ENCODE peak calls at places on chromosome 5, in ten cellular contexts. One of them, this sample, is unnamed.

GRCh38 chr5:119291056-119291455 is 64.8 kb upstream of the TNFAIP8 start:
- DNase-seq in heart right ventricle: no peak
- DNase-seq in heart left ventricle: no peak
- DNase-seq in lung: no peak
- DNase-seq in tibial nerve: no peak
- DNase-seq in right atrium auricular region: no peak
- DNase-seq in osteoblast: no peak
- DNase-seq in stomach: no peak
- DNase-seq in right lobe of liver: no peak
- DNase-seq in GM12878: no peak
- DNase-seq in this sample: no peak

GRCh38 chr5:129223178-129223577 is 128.6 kb downstream of the ISOC1 start:
- DNase-seq in heart right ventricle: no peak
- DNase-seq in heart left ventricle: no peak
- DNase-seq in lung: no peak
- DNase-seq in tibial nerve: no peak
- DNase-seq in right atrium auricular region: no peak
- DNase-seq in osteoblast: no peak
- DNase-seq in stomach: no peak
- DNase-seq in right lobe of liver: no peak
- DNase-seq in GM12878: no peak
- DNase-seq in this sample: no peak

GRCh38 chr5:40410939-40411635 is 268.6 kb upstream of the PTGER4 start:
- DNase-seq in heart right ventricle: no peak
- DNase-seq in heart left ventricle: no peak
- DNase-seq in lung: no peak
- DNase-seq in tibial nerve: no peak
- DNase-seq in right atrium auricular region: no peak
- DNase-seq in osteoblast: no peak
- DNase-seq in stomach: no peak
- DNase-seq in right lobe of liver: no peak
- DNase-seq in GM12878: no peak
- DNase-seq in this sample: no peak

GRCh38 chr5:154783774-154784460 is 28.7 kb downstream of the LARP1 start:
- DNase-seq in heart right ventricle: no peak
- DNase-seq in heart left ventricle: no peak
- DNase-seq in lung: no peak
- DNase-seq in tibial nerve: no peak
- DNase-seq in right atrium auricular region: peak; percentile 75
- DNase-seq in osteoblast: peak; percentile 90
- DNase-seq in stomach: no peak
- DNase-seq in right lobe of liver: no peak
- DNase-seq in GM12878: peak; percentile 43
- DNase-seq in this sample: peak; percentile 36

GRCh38 chr5:131109540-131110255 is 55.4 kb downstream of the HINT1 start:
- DNase-seq in heart right ventricle: no peak
- DNase-seq in heart left ventricle: no peak
- DNase-seq in lung: no peak
- DNase-seq in tibial nerve: no peak
- DNase-seq in right atrium auricular region: no peak
- DNase-seq in osteoblast: no peak
- DNase-seq in stomach: no peak
- DNase-seq in right lobe of liver: no peak
- DNase-seq in GM12878: peak; percentile 12
- DNase-seq in this sample: no peak

GRCh38 chr5:68304421-68305052 is 89.0 kb downstream of the PIK3R1 start:
- DNase-seq in heart right ventricle: no peak
- DNase-seq in heart left ventricle: no peak
- DNase-seq in lung: no peak
- DNase-seq in tibial nerve: no peak
- DNase-seq in right atrium auricular region: no peak
- DNase-seq in osteoblast: no peak
- DNase-seq in stomach: no peak
- DNase-seq in right lobe of liver: no peak
- DNase-seq in GM12878: no peak
- DNase-seq in this sample: no peak

GRCh38 chr5:96763012-96763411 is 44.7 kb downstream of the ERAP1 start:
- DNase-seq in heart right ventricle: no peak
- DNase-seq in heart left ventricle: no peak
- DNase-seq in lung: no peak
- DNase-seq in tibial nerve: no peak
- DNase-seq in right atrium auricular region: no peak
- DNase-seq in osteoblast: no peak
- DNase-seq in stomach: no peak
- DNase-seq in right lobe of liver: no peak
- DNase-seq in GM12878: no peak
- DNase-seq in this sample: no peak

GRCh38 chr5:172322028-172322965 is 38.7 kb upstream of the UBTD2 start:
- DNase-seq in heart right ventricle: no peak
- DNase-seq in heart left ventricle: no peak
- DNase-seq in lung: no peak
- DNase-seq in tibial nerve: no peak
- DNase-seq in right atrium auricular region: no peak
- DNase-seq in osteoblast: no peak
- DNase-seq in stomach: no peak
- DNase-seq in right lobe of liver: peak; percentile 5
- DNase-seq in GM12878: no peak
- DNase-seq in this sample: no peak

GRCh38 chr5:61575103-61575502 is 243.0 kb downstream of the ZSWIM6 start:
- DNase-seq in heart right ventricle: no peak
- DNase-seq in heart left ventricle: no peak
- DNase-seq in lung: no peak
- DNase-seq in tibial nerve: no peak
- DNase-seq in right atrium auricular region: no peak
- DNase-seq in osteoblast: no peak
- DNase-seq in stomach: no peak
- DNase-seq in right lobe of liver: no peak
- DNase-seq in GM12878: no peak
- DNase-seq in this sample: no peak

GRCh38 chr5:53334431-53334941 is 145.9 kb upstream of the FST start:
- DNase-seq in heart right ventricle: no peak
- DNase-seq in heart left ventricle: no peak
- DNase-seq in lung: no peak
- DNase-seq in tibial nerve: no peak
- DNase-seq in right atrium auricular region: no peak
- DNase-seq in osteoblast: no peak
- DNase-seq in stomach: no peak
- DNase-seq in right lobe of liver: no peak
- DNase-seq in GM12878: no peak
- DNase-seq in this sample: no peak

GRCh38 chr5:126594077-126594476 is 942 bp downstream of the ALDH7A1 start:
- DNase-seq in heart right ventricle: no peak
- DNase-seq in heart left ventricle: no peak
- DNase-seq in lung: no peak
- DNase-seq in tibial nerve: no peak
- DNase-seq in right atrium auricular region: no peak
- DNase-seq in osteoblast: peak; percentile 64
- DNase-seq in stomach: no peak
- DNase-seq in right lobe of liver: no peak
- DNase-seq in GM12878: no peak
- DNase-seq in this sample: no peak

GRCh38 chr5:66329078-66329477 is 185.0 kb downstream of the SREK1 start:
- DNase-seq in heart right ventricle: no peak
- DNase-seq in heart left ventricle: no peak
- DNase-seq in lung: no peak
- DNase-seq in tibial nerve: no peak
- DNase-seq in right atrium auricular region: no peak
- DNase-seq in osteoblast: no peak
- DNase-seq in stomach: no peak
- DNase-seq in right lobe of liver: no peak
- DNase-seq in GM12878: no peak
- DNase-seq in this sample: no peak

GRCh38 chr5:158435161-158435616 is 576.2 kb upstream of the CLINT1 start:
- DNase-seq in heart right ventricle: no peak
- DNase-seq in heart left ventricle: no peak
- DNase-seq in lung: no peak
- DNase-seq in tibial nerve: no peak
- DNase-seq in right atrium auricular region: no peak
- DNase-seq in osteoblast: no peak
- DNase-seq in stomach: no peak
- DNase-seq in right lobe of liver: no peak
- DNase-seq in GM12878: peak; percentile 47
- DNase-seq in this sample: no peak

GRCh38 chr5:18744990-18745590 is 1110.8 kb downstream of the TAF11L14 start:
- DNase-seq in heart right ventricle: no peak
- DNase-seq in heart left ventricle: no peak
- DNase-seq in lung: no peak
- DNase-seq in tibial nerve: no peak
- DNase-seq in right atrium auricular region: no peak
- DNase-seq in osteoblast: no peak
- DNase-seq in stomach: no peak
- DNase-seq in right lobe of liver: no peak
- DNase-seq in GM12878: no peak
- DNase-seq in this sample: no peak

GRCh38 chr5:54997081-54997480 is 11.7 kb upstream of the ESM1 start:
- DNase-seq in heart right ventricle: no peak
- DNase-seq in heart left ventricle: no peak
- DNase-seq in lung: no peak
- DNase-seq in tibial nerve: no peak
- DNase-seq in right atrium auricular region: no peak
- DNase-seq in osteoblast: no peak
- DNase-seq in stomach: no peak
- DNase-seq in right lobe of liver: no peak
- DNase-seq in GM12878: no peak
- DNase-seq in this sample: no peak

GRCh38 chr5:140964356-140964755 is 1.9 kb upstream of the PCDHAC2 start:
- DNase-seq in heart right ventricle: no peak
- DNase-seq in heart left ventricle: no peak
- DNase-seq in lung: no peak
- DNase-seq in tibial nerve: no peak
- DNase-seq in right atrium auricular region: no peak
- DNase-seq in osteoblast: no peak
- DNase-seq in stomach: no peak
- DNase-seq in right lobe of liver: no peak
- DNase-seq in GM12878: no peak
- DNase-seq in this sample: no peak

GRCh38 chr5:59276886-59277514 is 616.5 kb downstream of the PDE4D start:
- DNase-seq in heart right ventricle: no peak
- DNase-seq in heart left ventricle: peak; percentile 20
- DNase-seq in lung: no peak
- DNase-seq in tibial nerve: no peak
- DNase-seq in right atrium auricular region: no peak
- DNase-seq in osteoblast: no peak
- DNase-seq in stomach: no peak
- DNase-seq in right lobe of liver: no peak
- DNase-seq in GM12878: no peak
- DNase-seq in this sample: no peak

GRCh38 chr5:176388003-176388340 is 426 bp downstream of the NOP16 start:
- DNase-seq in heart right ventricle: no peak
- DNase-seq in heart left ventricle: no peak
- DNase-seq in lung: no peak
- DNase-seq in tibial nerve: no peak
- DNase-seq in right atrium auricular region: no peak
- DNase-seq in osteoblast: no peak
- DNase-seq in stomach: no peak
- DNase-seq in right lobe of liver: no peak
- DNase-seq in GM12878: no peak
- DNase-seq in this sample: no peak

GRCh38 chr5:98510111-98510510 is 263.4 kb upstream of the RGMB start:
- DNase-seq in heart right ventricle: no peak
- DNase-seq in heart left ventricle: no peak
- DNase-seq in lung: no peak
- DNase-seq in tibial nerve: no peak
- DNase-seq in right atrium auricular region: no peak
- DNase-seq in osteoblast: no peak
- DNase-seq in stomach: peak; percentile 46
- DNase-seq in right lobe of liver: no peak
- DNase-seq in GM12878: no peak
- DNase-seq in this sample: no peak

DNA sequence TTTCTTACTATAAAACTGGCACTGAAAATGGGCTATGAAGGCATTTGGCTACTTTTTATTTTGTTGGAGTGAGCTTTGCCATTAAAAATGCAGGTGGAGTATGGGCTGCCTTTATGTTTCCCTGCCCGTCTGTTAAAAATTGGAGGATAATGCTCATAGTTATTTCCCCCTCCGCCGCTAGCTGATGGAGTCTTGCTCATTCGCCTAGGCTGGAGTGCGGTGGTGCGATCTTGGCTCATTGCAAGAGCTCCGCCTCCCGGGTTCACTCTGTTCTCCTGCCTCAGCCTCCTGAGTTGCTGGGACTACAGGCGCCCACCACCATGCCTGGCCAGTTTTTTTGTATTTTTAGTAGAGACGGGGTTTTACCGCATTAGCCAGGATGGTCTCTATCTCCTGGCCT is 8.6 kb downstream of the G3BP1 start:
- DNase-seq in heart right ventricle: no peak
- DNase-seq in heart left ventricle: no peak
- DNase-seq in lung: no peak
- DNase-seq in tibial nerve: no peak
- DNase-seq in right atrium auricular region: no peak
- DNase-seq in osteoblast: no peak
- DNase-seq in stomach: no peak
- DNase-seq in right lobe of liver: no peak
- DNase-seq in GM12878: no peak
- DNase-seq in this sample: no peak
- H3K4me1 ChIP-seq in heart right ventricle: peaks cover 68% of the 10 kb centered on the region
- H3K4me1 ChIP-seq in heart left ventricle: peaks cover 43% of the 10 kb centered on the region
- H3K4me1 ChIP-seq in lung: peaks cover 4% of the 10 kb centered on the region
- H3K4me1 ChIP-seq in tibial nerve: peaks cover 42% of the 10 kb centered on the region
- H3K4me1 ChIP-seq in right atrium auricular region: no peaks in the 10 kb centered on the region
- H3K4me1 ChIP-seq in osteoblast: peaks cover 16% of the 10 kb centered on the region
- H3K4me1 ChIP-seq in stomach: peaks cover 56% of the 10 kb centered on the region
- H3K4me1 ChIP-seq in right lobe of liver: peaks cover 49% of the 10 kb centered on the region
- H3K4me1 ChIP-seq in GM12878: peaks cover 10% of the 10 kb centered on the region
- H3K4me1 ChIP-seq in this sample: peaks cover 97% of the 10 kb centered on the region

GRCh38 chr5:164048527-164048926 is 543.1 kb downstream of the MAT2B start:
- DNase-seq in heart right ventricle: no peak
- DNase-seq in heart left ventricle: no peak
- DNase-seq in lung: no peak
- DNase-seq in tibial nerve: no peak
- DNase-seq in right atrium auricular region: no peak
- DNase-seq in osteoblast: no peak
- DNase-seq in stomach: no peak
- DNase-seq in right lobe of liver: no peak
- DNase-seq in GM12878: no peak
- DNase-seq in this sample: no peak
- TF ChIP-seq CTCF in heart right ventricle: no peak
- TF ChIP-seq CTCF in heart left ventricle: peak; percentile 23
- TF ChIP-seq CTCF in lung: no peak
- TF ChIP-seq CTCF in tibial nerve: no peak
- TF ChIP-seq CTCF in right atrium auricular region: no peak
- TF ChIP-seq CTCF in osteoblast: peak; percentile 62
- TF ChIP-seq CTCF in stomach: no peak
- TF ChIP-seq CTCF in right lobe of liver: peak; percentile 14
- TF ChIP-seq CTCF in GM12878: no peak
- TF ChIP-seq CTCF in this sample: peak; percentile 50

GRCh38 chr5:120550358-120550757 is 86.3 kb downstream of the PRR16 start:
- DNase-seq in heart right ventricle: no peak
- DNase-seq in heart left ventricle: no peak
- DNase-seq in lung: no peak
- DNase-seq in tibial nerve: no peak
- DNase-seq in right atrium auricular region: no peak
- DNase-seq in osteoblast: no peak
- DNase-seq in stomach: no peak
- DNase-seq in right lobe of liver: no peak
- DNase-seq in GM12878: no peak
- DNase-seq in this sample: no peak
- H3K27ac ChIP-seq in heart right ventricle: no peak overlapping the region
- H3K27ac ChIP-seq in heart left ventricle: no peak overlapping the region
- H3K27ac ChIP-seq in lung: no peak overlapping the region
- H3K27ac ChIP-seq in tibial nerve: no peak overlapping the region
- H3K27ac ChIP-seq in right atrium auricular region: no peak overlapping the region
- H3K27ac ChIP-seq in osteoblast: peak overlapping the region; percentile 43
- H3K27ac ChIP-seq in stomach: no peak overlapping the region
- H3K27ac ChIP-seq in right lobe of liver: no peak overlapping the region
- H3K27ac ChIP-seq in GM12878: no peak overlapping the region
- H3K27ac ChIP-seq in this sample: no peak overlapping the region

GRCh38 chr5:139954462-139954861 is 88.6 kb downstream of the NRG2 start:
- DNase-seq in heart right ventricle: no peak
- DNase-seq in heart left ventricle: no peak
- DNase-seq in lung: no peak
- DNase-seq in tibial nerve: no peak
- DNase-seq in right atrium auricular region: no peak
- DNase-seq in osteoblast: no peak
- DNase-seq in stomach: no peak
- DNase-seq in right lobe of liver: no peak
- DNase-seq in GM12878: no peak
- DNase-seq in this sample: no peak
- H3K4me1 ChIP-seq in heart right ventricle: peaks cover 14% of the 10 kb centered on the region
- H3K4me1 ChIP-seq in heart left ventricle: no peaks in the 10 kb centered on the region
- H3K4me1 ChIP-seq in lung: no peaks in the 10 kb centered on the region
- H3K4me1 ChIP-seq in tibial nerve: no peaks in the 10 kb centered on the region
- H3K4me1 ChIP-seq in right atrium auricular region: no peaks in the 10 kb centered on the region
- H3K4me1 ChIP-seq in osteoblast: no peaks in the 10 kb centered on the region
- H3K4me1 ChIP-seq in stomach: no peaks in the 10 kb centered on the region
- H3K4me1 ChIP-seq in right lobe of liver: no peaks in the 10 kb centered on the region
- H3K4me1 ChIP-seq in GM12878: peaks cover 45% of the 10 kb centered on the region
- H3K4me1 ChIP-seq in this sample: peaks cover 43% of the 10 kb centered on the region